ENCODE peak calls at places on chromosomes 12 and 14, in five cellular contexts. K is colonic mucosa, B is ovary, Z is cardiac muscle cell, E is heart left ventricle. R is an unnamed sample. For H3K27me3, the result is how much of the 10 kb centered on the place peaks cover.

GRCh38 chr12:95700316-95700785 is 90.2 kb downstream of the NTN4 start:
- DNase-seq in B (no peak), K (no peak), E (no peak), Z (peak), R (no peak)

GRCh38 chr12:115998789-115999478 is 278.6 kb downstream of the MED13L start:
- DNase-seq in Z (no peak), E (no peak), K (no peak), B (no peak), R (no peak)

GRCh38 chr14:33475623-33476022 is 475.3 kb downstream of the EGLN3 start:
- DNase-seq in K (peak), E (peak), B (no peak), Z (peak), R (no peak)

GRCh38 chr12:94551810-94552209 is 92.1 kb upstream of the CEP83 start:
- DNase-seq in Z (no peak), E (no peak), B (no peak), K (no peak), R (no peak)

GRCh38 chr14:83664389-83664788 is 1865.6 kb upstream of the FLRT2 start:
- DNase-seq in Z (no peak), E (no peak), K (no peak), B (no peak), R (no peak)

GRCh38 chr14:91338369-91338768 is 79.3 kb downstream of the CCDC88C start:
- DNase-seq in B (no peak), E (no peak), K (no peak), Z (peak), R (no peak)

GRCh38 chr14:59159169-59159568 is 29.3 kb upstream of the DAAM1 start:
- DNase-seq in Z (no peak), B (no peak), K (no peak), E (no peak), R (no peak)

GRCh38 chr12:47014474-47014873 is 64.9 kb upstream of the PCED1B start:
- DNase-seq in Z (peak), B (no peak), K (no peak), E (no peak), R (no peak)

GRCh38 chr12:34163443-34163842 is 141.1 kb downstream of the ALG10 start:
- DNase-seq in K (no peak), Z (no peak), E (no peak), B (no peak), R (no peak)

GRCh38 chr14:34174973-34175372 is 224.1 kb upstream of the EGLN3 start:
- DNase-seq in K (no peak), E (no peak), B (no peak), Z (no peak), R (no peak)

GRCh38 chr12:26143291-26143690 is 18.5 kb upstream of the BHLHE41 start:
- DNase-seq in E (no peak), B (no peak), K (no peak), Z (no peak), R (no peak)

GRCh38 chr12:69007166-69007857 is 74.3 kb upstream of the CPM start:
- DNase-seq in Z (peak), K (peak), B (peak), E (peak), R (no peak)

GRCh38 chr12:47319746-47320145 is 240.0 kb upstream of the AMIGO2 start:
- DNase-seq in E (no peak), B (no peak), Z (no peak), K (no peak), R (no peak)

GRCh38 chr14:28666961-28667360 is 99.6 kb upstream of the FOXG1 start:
- DNase-seq in Z (no peak), E (no peak), B (no peak), K (no peak), R (no peak)

GRCh38 chr14:72776701-72777255 is 117.1 kb downstream of the DPF3 start:
- DNase-seq in B (peak), Z (no peak), K (peak), E (no peak), R (peak)

GRCh38 chr12:1925125-1925963 is 6.9 kb upstream of the CACNA2D4 start:
- DNase-seq in B (no peak), Z (no peak), E (no peak), K (peak), R (peak)

GRCh38 chr14:44112774-44113460 is 394.2 kb downstream of the FSCB start:
- DNase-seq in K (no peak), Z (peak), E (no peak), B (no peak), R (no peak)

GRCh38 chr12:18141583-18141982 is 51.6 kb upstream of the RERGL start:
- DNase-seq in B (no peak), Z (peak), E (no peak), K (no peak), R (no peak)

GRCh38 chr12:42237853-42238239 is 202 bp downstream of the YAF2 start:
- DNase-seq in Z (no peak), E (no peak), K (no peak), B (no peak), R (no peak)

GRCh38 chr14:74956280-74957072 is 1.1 kb upstream of the PGF start:
- DNase-seq in K (no peak), Z (no peak), E (no peak), B (no peak), R (no peak)

GRCh38 chr14:74954232-74954946 is 1.0 kb downstream of the PGF start:
- DNase-seq in Z (peak), B (no peak), E (peak), K (no peak), R (no peak)

GRCh38 chr14:74955229-74955999 is at the start of gene PGF:
- DNase-seq in B (peak), Z (peak), K (peak), E (peak), R (no peak)

GRCh38 chr14:74954947-74955228 is 509 bp downstream of the PGF start:
- DNase-seq in E (peak), B (no peak), Z (peak), K (no peak), R (no peak)

DNA sequence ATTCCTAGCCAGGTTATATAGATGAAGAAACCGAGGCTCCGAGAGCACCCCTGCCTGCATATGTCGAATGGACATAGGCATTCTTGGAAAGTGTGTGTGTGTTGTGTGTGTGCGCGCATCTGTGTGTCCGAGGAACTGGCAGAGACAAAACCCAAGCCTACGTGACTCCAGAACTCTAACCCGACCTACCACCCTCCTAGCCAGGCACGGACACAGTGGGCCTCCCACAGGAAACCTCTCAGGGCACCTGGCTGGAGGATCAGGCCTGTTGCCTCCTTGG is 543 bp upstream of the PGF start:
- DNase-seq in E (no peak), Z (no peak), B (no peak), K (no peak), R (no peak)
- TF ChIP-seq CTCF in E (no peak), Z (no peak), B (no peak), K (no peak), R (no peak)

GRCh38 chr12:114450511-114451300 is 44.8 kb upstream of the TBX5 start:
- DNase-seq in Z (no peak), B (no peak), K (no peak), E (no peak), R (peak)

GRCh38 chr12:114451657-114452056 is 45.7 kb upstream of the TBX5 start:
- DNase-seq in K (no peak), Z (no peak), E (no peak), B (no peak), R (no peak)

GRCh38 chr12:114447799-114448617 is 42.1 kb upstream of the TBX5 start:
- DNase-seq in E (no peak), K (no peak), Z (no peak), B (no peak), R (no peak)

GRCh38 chr12:114448618-114448933 is 42.6 kb upstream of the TBX5 start:
- DNase-seq in K (no peak), Z (no peak), E (peak), B (no peak), R (no peak)

GRCh38 chr12:114450019-114450418 is 44.1 kb upstream of the TBX5 start:
- DNase-seq in Z (no peak), E (no peak), B (no peak), K (no peak), R (no peak)
- H3K27me3 ChIP-seq in Z (half or more), E (under half), B (under half), K (under half), R (under half)

DNA sequence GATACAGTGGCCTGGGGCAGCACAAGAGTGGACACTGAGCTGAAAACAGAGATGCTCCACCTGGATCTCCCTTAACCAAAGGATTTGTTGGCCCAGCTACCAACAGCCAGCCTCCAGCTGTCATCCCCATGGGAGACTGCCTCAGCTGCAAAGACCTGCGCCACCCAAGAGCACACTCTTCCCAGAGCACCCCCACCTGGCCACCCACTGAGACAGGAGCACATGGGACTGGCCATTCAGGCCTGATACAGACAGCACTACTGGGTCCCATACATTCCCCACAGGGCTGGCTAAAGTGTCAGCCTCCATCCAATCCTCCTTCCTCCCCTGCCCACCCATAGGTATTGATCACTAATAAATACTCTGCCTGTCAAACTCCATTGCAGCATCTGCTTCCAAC is 241.6 kb downstream of the BCL11B start:
- DNase-seq in Z (no peak), B (no peak), K (no peak), E (no peak), R (no peak)
- TF ChIP-seq CTCF in Z (no peak), B (no peak), K (no peak), E (no peak), R (no peak)

DNA sequence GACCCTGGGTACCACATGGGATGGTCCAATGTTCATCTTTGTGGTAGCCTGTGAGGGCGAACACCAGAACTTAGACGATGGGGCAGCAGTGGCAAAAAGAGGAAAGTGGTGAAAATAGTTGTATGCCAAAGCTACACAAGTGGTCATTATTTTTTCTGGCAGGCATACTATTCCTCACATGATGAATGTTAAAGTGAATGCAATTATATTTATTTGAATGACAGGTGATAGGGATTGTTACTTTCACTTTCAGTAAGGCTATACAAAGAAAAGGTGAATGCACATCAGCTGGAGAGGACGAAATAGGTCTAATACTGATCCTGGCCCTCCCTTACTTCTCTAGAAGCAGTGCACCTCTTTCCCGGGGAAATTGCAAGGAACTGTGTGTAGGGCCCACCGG is 470.1 kb downstream of the TMTC2 start:
- DNase-seq in E (no peak), K (no peak), Z (no peak), B (no peak), R (no peak)
- H3K27me3 ChIP-seq in E (under half), K (under half), Z (under half), B (under half), R (under half)

GRCh38 chr12:72269491-72269890 is 2.7 kb upstream of the TRHDE start:
- DNase-seq in Z (no peak), E (no peak), K (no peak), B (no peak), R (no peak)

GRCh38 chr12:72272731-72273498 is 745 bp downstream of the TRHDE start:
- DNase-seq in B (peak), K (peak), E (no peak), Z (peak), R (no peak)

GRCh38 chr12:72271741-72272661 is at the start of gene TRHDE:
- DNase-seq in B (peak), K (peak), Z (peak), E (peak), R (peak)

GRCh38 chr12:72270246-72270645 is 1.9 kb upstream of the TRHDE start:
- DNase-seq in Z (no peak), B (no peak), E (no peak), K (no peak), R (no peak)

GRCh38 chr12:72271401-72271740 is 799 bp upstream of the TRHDE start:
- DNase-seq in E (no peak), B (peak), K (peak), Z (peak), R (peak)
- TF ChIP-seq CTCF in E (no peak), B (no peak), K (no peak), Z (no peak), R (no peak)